ENCODE peak calls at places on chromosomes 5 and 9, in five cellular contexts. V is RCC 7860, L is right cardiac atrium, Q is lung, K is fibroblast of pulmonary artery. C is an unnamed sample.

GRCh38 chr9:68678430-68678829 is 26.6 kb upstream of the PIP5K1B start:
- DNase-seq in V (no peak), L (no peak), Q (no peak), K (peak), C (no peak)

GRCh38 chr9:18404482-18405029 is 69.4 kb upstream of the ADAMTSL1 start:
- DNase-seq in V (no peak), L (no peak), Q (no peak), K (no peak), C (no peak)

GRCh38 chr5:97224112-97224750 is 41.2 kb upstream of the RIOK2 start:
- DNase-seq in V (no peak), L (no peak), Q (no peak), K (peak), C (peak)

GRCh38 chr9:34185778-34186551 is 7.1 kb downstream of the UBAP1 start:
- DNase-seq in V (peak), L (peak), Q (peak), K (peak), C (peak)

GRCh38 chr9:74415995-74416394 is 81.1 kb upstream of the RORB start:
- DNase-seq in V (no peak), L (no peak), Q (no peak), K (no peak), C (no peak)

GRCh38 chr5:16271851-16272250 is 92.3 kb upstream of the MARCHF11 start:
- DNase-seq in V (no peak), L (no peak), Q (no peak), K (no peak), C (no peak)

GRCh38 chr9:96441798-96442445 is 8.0 kb upstream of the HABP4 start:
- DNase-seq in V (no peak), L (no peak), Q (no peak), K (peak), C (peak)

GRCh38 chr5:65478336-65478735 is 3.4 kb downstream of the ADAMTS6 start:
- DNase-seq in V (no peak), L (no peak), Q (no peak), K (no peak), C (no peak)

GRCh38 chr5:107380654-107381053 is 290.1 kb downstream of the EFNA5 start:
- DNase-seq in V (no peak), L (no peak), Q (no peak), K (no peak), C (no peak)

GRCh38 chr9:121887553-121888437 is 205.3 kb downstream of the TTLL11 start:
- DNase-seq in V (no peak), L (no peak), Q (no peak), K (no peak), C (no peak)

GRCh38 chr5:43008369-43009158 is 31.6 kb downstream of the ANXA2R start:
- DNase-seq in V (peak), L (peak), Q (peak), K (peak), C (peak)

GRCh38 chr9:93298498-93299417 is 114.8 kb downstream of the WNK2 start:
- DNase-seq in V (no peak), L (no peak), Q (no peak), K (no peak), C (no peak)